ENCODE peak calls at places on chromosomes 6 and 20, in four cellular contexts. N is H1, Z is neuronal stem cell, A is H9. X is an unnamed sample.

GRCh38 chr20:38114353-38114791 is 50.7 kb downstream of the TGM2 start:
- DNase-seq in A (no peak), N (no peak), Z (no peak), X (peak)

GRCh38 chr6:159761135-159761872 is 541 bp upstream of the ACAT2 start:
- DNase-seq in N (no peak), Z (peak), A (peak), X (no peak)

GRCh38 chr20:44521484-44522481 is at the start of gene SERINC3:
- DNase-seq in Z (peak), N (peak), A (peak), X (peak)

GRCh38 chr6:147666254-147666653 is 157.8 kb downstream of the SAMD5 start:
- DNase-seq in A (no peak), Z (no peak), N (no peak), X (no peak)

GRCh38 chr6:55047433-55048044 is 126.8 kb upstream of the HCRTR2 start:
- DNase-seq in N (no peak), A (no peak), Z (no peak), X (peak)

GRCh38 chr20:45993197-45993951 is 15.3 kb upstream of the MMP9 start:
- DNase-seq in Z (no peak), N (no peak), A (no peak), X (peak)

GRCh38 chr6:33205172-33206026 is 944 bp downstream of the HSD17B8 start:
- DNase-seq in N (no peak), A (no peak), Z (no peak), X (peak)

GRCh38 chr20:13008761-13009681 is at the start of gene SPTLC3:
- DNase-seq in Z (no peak), A (peak), N (peak), X (peak)

GRCh38 chr20:48945840-48946514 is 24.5 kb downstream of the ARFGEF2 start:
- DNase-seq in N (no peak), A (no peak), Z (no peak), X (peak)

GRCh38 chr6:39430968-39431523 is 108.5 kb upstream of the KCNK16 start:
- DNase-seq in N (no peak), Z (no peak), A (peak), X (no peak)

GRCh38 chr6:3585320-3585935 is 128.6 kb upstream of the SLC22A23 start:
- DNase-seq in A (no peak), N (no peak), Z (no peak), X (peak)

GRCh38 chr6:82767037-82767436 is 298.6 kb downstream of the UBE3D start:
- DNase-seq in A (peak), N (no peak), Z (no peak), X (no peak)

GRCh38 chr20:46118481-46119020 is 437 bp downstream of the CD40 start:
- DNase-seq in Z (no peak), N (no peak), A (peak), X (no peak)

GRCh38 chr6:2594868-2595267 is 155.9 kb downstream of the MYLK4 start:
- DNase-seq in N (no peak), A (no peak), Z (no peak), X (no peak)

GRCh38 chr20:6940052-6940451 is 172.6 kb downstream of the BMP2 start:
- DNase-seq in A (peak), N (peak), Z (peak), X (no peak)

GRCh38 chr6:148835920-148836441 is 89.2 kb downstream of the UST start:
- DNase-seq in Z (no peak), N (no peak), A (no peak), X (peak)

GRCh38 chr6:107061125-107062020 is 33.4 kb downstream of the MTRES1 start:
- DNase-seq in A (peak), Z (no peak), N (peak), X (peak)

GRCh38 chr6:118876201-118876600 is 17.8 kb upstream of the ASF1A start:
- DNase-seq in A (no peak), N (no peak), Z (no peak), X (peak)

GRCh38 chr6:26016326-26017275 is 54.0 kb downstream of the TRIM38 start:
- DNase-seq in A (peak), N (no peak), Z (no peak), X (peak)

GRCh38 chr6:144252289-144252688 is 32.8 kb upstream of the UTRN start:
- DNase-seq in A (no peak), N (no peak), Z (no peak), X (no peak)

GRCh38 chr20:48350291-48350988 is 477.4 kb downstream of the PREX1 start:
- DNase-seq in Z (no peak), N (peak), A (peak), X (no peak)

GRCh38 chr20:21725892-21726291 is 20.4 kb downstream of the PAX1 start:
- DNase-seq in N (no peak), Z (no peak), A (peak), X (no peak)

GRCh38 chr20:58366866-58367265 is 22.2 kb upstream of the VAPB start:
- DNase-seq in Z (no peak), A (no peak), N (no peak), X (peak)

GRCh38 chr20:51696304-51697118 is 71.7 kb downstream of the ATP9A start:
- DNase-seq in N (no peak), A (no peak), Z (no peak), X (no peak)

GRCh38 chr6:117352466-117353081 is 73.2 kb downstream of the ROS1 start:
- DNase-seq in N (no peak), Z (no peak), A (no peak), X (peak)

GRCh38 chr6:68559052-68559451 is 76.0 kb upstream of the ADGRB3 start:
- DNase-seq in N (no peak), A (no peak), Z (no peak), X (no peak)
- H3K23ac ChIP-seq in N (no peak), A (no peak), Z (no peak), X (no peak)

DNA sequence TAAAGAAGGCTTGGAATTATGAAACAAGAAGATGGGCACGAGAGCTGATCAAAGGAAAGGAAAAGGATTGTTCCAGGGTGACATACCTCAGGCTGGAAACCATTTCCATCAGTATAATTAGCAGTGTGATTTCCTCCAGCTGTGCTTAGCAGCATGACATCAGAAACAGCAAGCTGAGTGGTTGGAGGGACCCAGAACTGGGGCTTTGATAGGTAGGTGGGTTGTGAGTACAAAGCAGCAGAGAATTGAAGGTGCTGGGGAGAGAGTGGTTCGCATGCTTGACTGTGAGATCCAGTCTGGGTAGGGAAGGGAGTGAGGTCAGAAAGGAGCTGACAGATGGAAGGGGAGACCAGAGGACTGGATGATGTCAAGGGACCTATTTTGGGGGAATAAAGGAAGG is 90.4 kb downstream of the CD164 start:
- DNase-seq in Z (no peak), N (no peak), A (no peak), X (no peak)
- H3K23ac ChIP-seq in Z (no peak), N (no peak), A (no peak), X (no peak)

GRCh38 chr6:34248198-34248726 is 544 bp downstream of the SMIM29 start:
- DNase-seq in N (no peak), A (peak), Z (no peak), X (peak)
- H3K23ac ChIP-seq in N (no peak), A (no peak), Z (peak), X (peak)

GRCh38 chr20:35954907-35955251 is 577 bp upstream of the SCAND1 start:
- DNase-seq in N (no peak), Z (no peak), A (no peak), X (peak)

GRCh38 chr20:35956616-35957015 is 2.3 kb upstream of the SCAND1 start:
- DNase-seq in Z (no peak), N (no peak), A (no peak), X (no peak)

GRCh38 chr20:35954200-35954906 is at the start of gene SCAND1:
- DNase-seq in A (peak), Z (peak), N (peak), X (peak)

GRCh38 chr20:35952480-35953410 is 1.6 kb downstream of the SCAND1 start:
- DNase-seq in A (no peak), N (no peak), Z (no peak), X (peak)

DNA sequence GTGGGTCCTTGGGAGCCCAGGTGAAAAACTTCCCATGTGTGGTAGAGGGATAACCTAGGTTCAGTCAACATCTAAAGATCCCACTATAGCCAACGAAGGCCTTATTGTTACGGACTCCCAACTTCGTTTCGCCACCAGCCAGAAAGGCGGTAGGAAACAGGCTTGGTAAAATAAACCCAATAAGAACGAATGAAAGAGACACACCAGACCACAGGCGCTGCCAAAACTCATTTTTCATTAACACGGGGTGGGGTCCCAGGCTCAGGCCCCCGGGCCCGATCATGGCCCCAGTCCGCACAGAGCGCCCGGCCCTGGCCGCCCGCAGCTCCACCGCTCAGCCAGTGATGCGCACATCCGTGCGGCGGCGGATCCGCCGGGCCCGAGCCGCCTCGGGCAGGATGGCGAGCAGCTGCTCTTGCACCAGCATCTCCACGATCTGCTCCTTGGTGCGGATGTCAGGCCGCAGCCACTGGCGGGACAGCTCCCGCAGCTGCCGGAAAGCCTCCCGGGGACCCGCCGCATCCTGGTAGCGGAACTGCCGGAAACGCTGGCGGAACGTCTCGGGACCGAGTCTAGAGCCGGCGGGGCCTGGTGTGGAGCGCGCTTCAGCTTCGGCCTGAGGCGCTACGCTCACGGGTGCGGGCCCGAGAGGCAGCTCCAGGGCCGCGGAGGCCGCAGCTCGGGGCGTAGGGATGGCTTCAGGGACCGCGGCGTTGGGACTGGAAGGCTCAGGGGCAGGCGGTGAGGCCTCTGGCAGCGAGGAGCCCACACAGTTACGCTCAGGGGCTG is 697 bp downstream of the SCAND1 start:
- DNase-seq in Z (no peak), N (no peak), A (peak), X (peak)
- H3K23ac ChIP-seq in Z (peak), N (no peak), A (no peak), X (peak)

DNA sequence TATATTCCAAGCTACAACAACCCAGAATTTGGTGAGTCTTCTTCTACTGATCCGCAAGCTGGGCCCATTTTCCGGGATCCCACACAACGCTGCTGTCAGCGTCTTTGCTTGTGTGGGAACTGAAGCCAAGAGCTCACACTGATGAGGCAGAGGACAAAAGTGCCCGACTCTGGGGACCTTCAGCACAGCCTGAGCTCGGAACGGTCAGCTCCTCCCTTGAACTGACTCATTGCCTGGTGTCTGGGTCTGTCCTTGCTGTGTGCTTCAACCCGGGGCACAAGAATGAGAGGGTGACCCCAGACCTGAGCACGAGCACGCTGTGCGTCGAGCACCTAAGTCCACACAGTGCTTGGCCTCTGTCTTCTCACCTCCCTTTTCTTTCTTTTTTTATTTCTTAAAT is 33.5 kb downstream of the DACT2 start:
- DNase-seq in N (no peak), A (no peak), Z (no peak), X (no peak)
- H3K23ac ChIP-seq in N (no peak), A (no peak), Z (no peak), X (no peak)

DNA sequence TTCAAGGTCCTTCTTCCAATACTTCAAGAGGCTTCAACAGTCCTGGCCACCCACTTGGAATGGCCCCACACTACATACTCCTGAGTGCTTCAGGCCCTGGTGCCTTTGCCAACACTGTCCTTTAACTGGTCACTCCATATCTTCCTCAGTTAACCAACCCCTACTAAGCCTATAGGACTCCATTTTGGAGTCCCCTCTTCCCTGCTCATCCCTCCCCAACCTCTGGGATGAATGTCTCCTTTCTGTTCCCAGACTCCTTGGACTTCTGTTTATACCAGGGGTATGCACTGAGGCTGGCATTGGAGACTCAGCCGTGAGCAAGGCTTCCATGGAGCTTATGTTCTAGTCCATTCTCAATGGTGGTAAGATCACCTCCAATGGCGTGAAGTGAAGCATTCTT is 33.6 kb downstream of the COX4I2 start:
- DNase-seq in Z (no peak), A (no peak), N (no peak), X (no peak)
- H3K23ac ChIP-seq in Z (peak), A (no peak), N (no peak), X (no peak)